ENCODE peak calls at places on chromosomes 2 and 18, in nine cellular contexts. T is upper lobe of right lung, G is tibial artery, M is kidney, A is transverse colon, X is progenitor cell of endocrine pancreas, H is gastrocnemius medialis, Y is right lobe of liver, J is A673. O is an unnamed sample.

GRCh38 chr2:149645391-149645790 is 57.8 kb upstream of the MMADHC start:
- DNase-seq in T (no peak), G (no peak), M (no peak), A (no peak), X (no peak), H (no peak), Y (no peak), J (peak; percentile 13), O (no peak)

GRCh38 chr2:86195055-86195807 is at the start of gene IMMT:
- DNase-seq in T (peak; percentile 98), G (peak; percentile 98), M (peak; percentile 98), A (peak; percentile 95), X (peak; percentile 90), H (peak; percentile 95), Y (peak; percentile 98), J (peak; percentile 98), O (peak; percentile 96)

GRCh38 chr2:121228521-121228920 is 56.5 kb downstream of the TFCP2L1 start:
- DNase-seq in T (no peak), G (no peak), M (peak; percentile 63), A (no peak), X (no peak), H (no peak), Y (no peak), J (no peak), O (no peak)

GRCh38 chr2:223222397-223222796 is 170.4 kb downstream of the KCNE4 start:
- DNase-seq in T (no peak), G (no peak), M (no peak), A (no peak), X (no peak), H (no peak), Y (no peak), J (no peak), O (no peak)

GRCh38 chr2:239548491-239548890 is 147.7 kb upstream of the HDAC4 start:
- DNase-seq in T (peak; percentile 44), G (no peak), M (no peak), A (no peak), X (no peak), H (no peak), Y (no peak), J (no peak), O (no peak)

GRCh38 chr2:104848526-104848925 is 5.4 kb upstream of the POU3F3 start:
- DNase-seq in T (no peak), G (no peak), M (no peak), A (no peak), X (no peak), H (no peak), Y (no peak), J (no peak), O (no peak)

GRCh38 chr2:230225486-230225885 is at the start of gene SP140:
- DNase-seq in T (peak; percentile 77), G (peak; percentile 39), M (peak; percentile 74), A (peak; percentile 73), X (no peak), H (peak; percentile 18), Y (no peak), J (no peak), O (peak; percentile 28)

GRCh38 chr2:150476213-150476740 is 11.2 kb downstream of the RND3 start:
- DNase-seq in T (no peak), G (no peak), M (no peak), A (no peak), X (no peak), H (no peak), Y (no peak), J (no peak), O (no peak)

GRCh38 chr2:95316466-95317122 is 19.4 kb downstream of the KCNIP3 start:
- DNase-seq in T (no peak), G (no peak), M (no peak), A (no peak), X (no peak), H (no peak), Y (no peak), J (no peak), O (no peak)

GRCh38 chr2:56337342-56337741 is 153.6 kb downstream of the CCDC85A start:
- DNase-seq in T (no peak), G (no peak), M (no peak), A (no peak), X (no peak), H (no peak), Y (no peak), J (no peak), O (no peak)

GRCh38 chr18:45402485-45403056 is 212.7 kb upstream of the SLC14A2 start:
- DNase-seq in T (no peak), G (no peak), M (no peak), A (peak; percentile 38), X (no peak), H (no peak), Y (no peak), J (no peak), O (no peak)

GRCh38 chr2:234469251-234469845 is 27.5 kb downstream of the ARL4C start:
- DNase-seq in T (no peak), G (no peak), M (no peak), A (no peak), X (no peak), H (no peak), Y (no peak), J (no peak), O (no peak)

GRCh38 chr18:41484069-41484468 is 471.0 kb upstream of the PIK3C3 start:
- DNase-seq in T (no peak), G (no peak), M (no peak), A (no peak), X (no peak), H (no peak), Y (no peak), J (no peak), O (no peak)

DNA sequence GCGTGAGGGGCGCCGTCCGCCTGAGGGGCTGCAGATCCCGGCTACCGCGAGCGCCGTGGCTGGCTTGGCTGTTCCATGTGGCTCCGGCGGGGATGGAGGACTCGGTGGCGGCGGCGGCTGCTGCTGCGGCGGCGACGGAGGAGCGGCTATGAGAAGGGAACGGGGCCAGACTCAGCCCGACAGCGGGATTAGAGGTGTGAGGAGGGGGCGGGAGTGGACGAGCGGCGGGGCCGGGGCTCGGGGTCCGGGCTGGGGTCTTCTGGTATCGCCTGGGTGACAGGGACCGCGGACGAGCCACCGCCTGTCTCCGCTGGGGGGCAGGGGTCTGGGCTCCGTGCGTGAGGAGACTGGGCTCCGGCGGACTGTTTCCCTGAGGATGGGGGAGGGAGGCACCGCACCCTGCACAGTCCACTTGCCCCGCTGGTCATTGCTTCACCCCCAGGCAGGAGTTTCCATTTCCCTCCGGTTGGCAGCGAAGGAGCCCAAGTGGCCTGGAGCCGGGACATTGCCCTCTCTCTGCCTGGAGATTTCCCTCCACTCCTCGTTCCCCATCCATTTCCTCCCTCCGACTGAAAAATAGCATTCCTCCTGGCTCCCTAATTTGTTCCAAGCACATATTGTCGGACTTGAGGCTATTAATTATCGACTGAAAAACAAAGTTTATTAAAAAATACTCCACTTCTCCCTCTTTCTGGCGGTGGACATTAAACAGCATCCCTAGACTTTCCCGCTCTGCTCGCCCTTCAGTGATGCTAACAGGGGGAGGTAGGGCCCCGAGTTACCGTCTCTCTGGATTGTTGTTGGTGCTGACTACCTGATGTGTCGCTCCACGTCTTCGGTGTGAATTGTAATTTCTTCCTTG is 577 bp downstream of the EHBP1 start:
- DNase-seq in T (peak; percentile 85), G (peak; percentile 65), M (no peak), A (peak; percentile 67), X (peak; percentile 52), H (peak; percentile 75), Y (peak; percentile 84), J (peak; percentile 62), O (peak; percentile 75)
- TF ChIP-seq CTCF in T (peak; percentile 43), G (peak; percentile 49), M (peak; percentile 9), A (peak; percentile 47), X (peak; percentile 52), H (peak; percentile 54), Y (peak; percentile 25), J (peak; percentile 47), O (peak; percentile 30)

DNA sequence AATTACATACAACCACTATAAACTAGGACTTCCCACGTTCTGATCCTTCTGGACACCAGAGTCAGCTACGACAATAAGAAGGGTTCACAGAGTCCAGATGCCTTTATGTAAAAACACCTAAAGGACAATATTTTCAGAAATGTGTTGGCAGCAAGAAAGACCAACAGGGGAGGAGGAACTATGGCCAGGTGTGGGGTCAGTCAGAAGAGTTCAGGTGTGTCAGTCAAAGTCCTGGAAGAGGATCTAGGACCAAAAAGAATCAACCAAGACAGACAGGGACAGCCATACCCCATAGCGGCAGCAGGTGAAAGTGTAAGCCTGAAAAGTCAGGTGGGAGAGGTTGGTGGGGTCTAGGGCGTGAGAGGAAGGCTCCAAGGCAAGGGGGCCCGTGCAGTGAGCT is 38.0 kb upstream of the YPEL5 start:
- DNase-seq in T (no peak), G (no peak), M (no peak), A (no peak), X (no peak), H (no peak), Y (no peak), J (no peak), O (no peak)
- TF ChIP-seq CTCF in T (no peak), G (no peak), M (no peak), A (no peak), X (no peak), H (no peak), Y (no peak), J (no peak), O (no peak)

DNA sequence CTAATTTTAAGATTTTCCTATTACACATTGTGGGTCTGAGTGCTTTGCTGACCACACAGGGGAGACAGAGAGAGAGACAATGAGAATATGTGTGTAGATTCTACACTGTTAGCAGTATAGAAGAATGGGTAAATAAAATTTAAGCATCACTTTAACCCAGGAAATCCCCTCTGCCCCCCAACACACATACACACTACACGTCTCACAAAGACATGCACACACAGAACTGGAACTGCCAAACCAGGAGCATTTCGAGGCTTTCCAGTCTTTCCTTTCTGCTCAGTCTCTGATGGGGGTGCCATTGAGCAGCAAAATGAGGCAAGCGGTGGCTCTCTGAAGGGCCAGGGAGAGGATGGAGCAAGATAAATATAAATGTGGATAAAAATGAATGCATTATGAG is 2.5 kb downstream of the MERTK start:
- DNase-seq in T (no peak), G (no peak), M (no peak), A (peak; percentile 54), X (no peak), H (no peak), Y (no peak), J (peak; percentile 80), O (peak; percentile 55)
- TF ChIP-seq CTCF in T (peak; percentile 46), G (peak; percentile 47), M (peak; percentile 33), A (no peak), X (peak; percentile 32), H (peak; percentile 23), Y (peak; percentile 56), J (peak; percentile 71), O (no peak)

GRCh38 chr18:63321291-63321690 is 1.7 kb upstream of the BCL2 start:
- DNase-seq in T (no peak), G (no peak), M (no peak), A (no peak), X (no peak), H (no peak), Y (no peak), J (no peak), O (no peak)

GRCh38 chr18:63320690-63321265 is 1.2 kb upstream of the BCL2 start:
- DNase-seq in T (peak; percentile 72), G (peak; percentile 43), M (peak; percentile 81), A (peak; percentile 64), X (peak; percentile 28), H (peak; percentile 55), Y (peak; percentile 65), J (peak; percentile 53), O (peak; percentile 69)

GRCh38 chr18:63322246-63322645 is 2.7 kb upstream of the BCL2 start:
- DNase-seq in T (no peak), G (no peak), M (no peak), A (no peak), X (no peak), H (no peak), Y (no peak), J (no peak), O (no peak)

GRCh38 chr18:63325086-63325686 is 5.6 kb upstream of the BCL2 start:
- DNase-seq in T (no peak), G (no peak), M (peak; percentile 77), A (no peak), X (no peak), H (no peak), Y (no peak), J (no peak), O (peak; percentile 66)

GRCh38 chr18:63322908-63323634 is 3.5 kb upstream of the BCL2 start:
- DNase-seq in T (no peak), G (peak; percentile 42), M (no peak), A (peak; percentile 72), X (peak; percentile 30), H (peak; percentile 45), Y (peak; percentile 62), J (peak; percentile 85), O (peak; percentile 74)
- TF ChIP-seq CTCF in T (peak; percentile 79), G (peak; percentile 74), M (peak; percentile 82), A (peak; percentile 90), X (peak; percentile 84), H (peak; percentile 80), Y (peak; percentile 80), J (peak; percentile 86), O (peak; percentile 91)

O was measured in testis.